ENCODE peak calls at places on chromosomes 7 and 10, in four cellular contexts. One of them, this sample, is unnamed.

GRCh38 chr7:110407706-110408105 is 683.2 kb upstream of the LRRN3 start:
- DNase-seq in H1: no peak
- DNase-seq in SK-N-SH: no peak
- DNase-seq in K562: no peak
- DNase-seq in this sample: no peak

GRCh38 chr7:127437241-127437640 is 44.7 kb upstream of the ZNF800 start:
- DNase-seq in H1: no peak
- DNase-seq in SK-N-SH: no peak
- DNase-seq in K562: no peak
- DNase-seq in this sample: no peak

GRCh38 chr7:121302214-121302745 is 26.5 kb upstream of the WNT16 start:
- DNase-seq in H1: no peak
- DNase-seq in SK-N-SH: no peak
- DNase-seq in K562: no peak
- DNase-seq in this sample: no peak

GRCh38 chr10:60142736-60143135 is 236.4 kb upstream of the CCDC6 start:
- DNase-seq in H1: no peak
- DNase-seq in SK-N-SH: no peak
- DNase-seq in K562: no peak
- DNase-seq in this sample: no peak

GRCh38 chr10:99612167-99612831 is 7.9 kb downstream of the SLC25A28 start:
- DNase-seq in H1: no peak
- DNase-seq in SK-N-SH: peak
- DNase-seq in K562: peak
- DNase-seq in this sample: peak

GRCh38 chr10:79454259-79454658 is 8.8 kb upstream of the ZCCHC24 start:
- DNase-seq in H1: no peak
- DNase-seq in SK-N-SH: no peak
- DNase-seq in K562: no peak
- DNase-seq in this sample: no peak

GRCh38 chr10:78718032-78718572 is 350.7 kb upstream of the ZMIZ1 start:
- DNase-seq in H1: no peak
- DNase-seq in SK-N-SH: no peak
- DNase-seq in K562: no peak
- DNase-seq in this sample: no peak

GRCh38 chr7:1055084-1055450 is 10.7 kb downstream of the GPR146 start:
- DNase-seq in H1: no peak
- DNase-seq in SK-N-SH: peak
- DNase-seq in K562: peak
- DNase-seq in this sample: no peak

GRCh38 chr10:8712653-8713052 is 658.2 kb downstream of the GATA3 start:
- DNase-seq in H1: no peak
- DNase-seq in SK-N-SH: peak
- DNase-seq in K562: no peak
- DNase-seq in this sample: no peak

GRCh38 chr7:42414028-42414427 is 177.0 kb upstream of the GLI3 start:
- DNase-seq in H1: no peak
- DNase-seq in SK-N-SH: no peak
- DNase-seq in K562: no peak
- DNase-seq in this sample: no peak

GRCh38 chr7:42409296-42409695 is 172.3 kb upstream of the GLI3 start:
- DNase-seq in H1: no peak
- DNase-seq in SK-N-SH: no peak
- DNase-seq in K562: no peak
- DNase-seq in this sample: no peak

GRCh38 chr7:42414961-42415505 is 178.0 kb upstream of the GLI3 start:
- DNase-seq in H1: no peak
- DNase-seq in SK-N-SH: no peak
- DNase-seq in K562: no peak
- DNase-seq in this sample: no peak
- TF ChIP-seq TEAD4 in H1: no peak
- TF ChIP-seq TEAD4 in SK-N-SH: no peak
- TF ChIP-seq TEAD4 in K562: no peak
- TF ChIP-seq TEAD4 in this sample: no peak

DNA sequence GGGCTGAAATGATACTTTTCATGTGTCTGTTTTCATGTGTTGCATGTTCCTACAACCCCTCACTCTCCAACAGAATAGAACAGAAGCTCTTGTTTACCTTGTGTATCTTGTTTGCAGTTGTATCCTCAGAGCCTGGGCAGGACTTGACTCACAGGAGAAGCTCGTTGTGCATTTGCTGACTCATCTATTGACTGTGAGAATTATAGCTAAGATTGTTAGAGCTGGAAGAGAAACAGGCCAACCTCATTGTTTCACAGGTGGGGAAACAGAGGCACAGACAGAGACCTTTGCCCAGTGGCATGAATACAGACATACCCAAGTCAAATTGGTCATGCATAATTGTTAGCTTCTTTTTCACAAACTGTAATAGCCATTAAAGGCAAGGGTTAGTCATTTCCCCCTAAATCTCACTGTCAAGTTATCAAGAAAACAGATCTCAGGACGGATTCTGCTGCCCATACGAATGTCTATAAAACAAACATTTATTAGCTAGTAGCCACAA is 4.6 kb upstream of the TSPAN15 start:
- DNase-seq in H1: no peak
- DNase-seq in SK-N-SH: no peak
- DNase-seq in K562: peak
- DNase-seq in this sample: no peak
- TF ChIP-seq TEAD4 in H1: no peak
- TF ChIP-seq TEAD4 in SK-N-SH: peak
- TF ChIP-seq TEAD4 in K562: no peak
- TF ChIP-seq TEAD4 in this sample: no peak

GRCh38 chr7:5420841-5421625 is 2.6 kb downstream of the TNRC18 start:
- DNase-seq in H1: peak
- DNase-seq in SK-N-SH: peak
- DNase-seq in K562: peak
- DNase-seq in this sample: no peak

GRCh38 chr7:5421626-5422323 is 1.9 kb downstream of the TNRC18 start:
- DNase-seq in H1: no peak
- DNase-seq in SK-N-SH: peak
- DNase-seq in K562: peak
- DNase-seq in this sample: no peak

GRCh38 chr7:5419523-5420107 is 4.0 kb downstream of the TNRC18 start:
- DNase-seq in H1: peak
- DNase-seq in SK-N-SH: no peak
- DNase-seq in K562: no peak
- DNase-seq in this sample: peak

GRCh38 chr7:5422324-5423271 is 1.0 kb downstream of the TNRC18 start:
- DNase-seq in H1: peak
- DNase-seq in SK-N-SH: peak
- DNase-seq in K562: peak
- DNase-seq in this sample: no peak

DNA sequence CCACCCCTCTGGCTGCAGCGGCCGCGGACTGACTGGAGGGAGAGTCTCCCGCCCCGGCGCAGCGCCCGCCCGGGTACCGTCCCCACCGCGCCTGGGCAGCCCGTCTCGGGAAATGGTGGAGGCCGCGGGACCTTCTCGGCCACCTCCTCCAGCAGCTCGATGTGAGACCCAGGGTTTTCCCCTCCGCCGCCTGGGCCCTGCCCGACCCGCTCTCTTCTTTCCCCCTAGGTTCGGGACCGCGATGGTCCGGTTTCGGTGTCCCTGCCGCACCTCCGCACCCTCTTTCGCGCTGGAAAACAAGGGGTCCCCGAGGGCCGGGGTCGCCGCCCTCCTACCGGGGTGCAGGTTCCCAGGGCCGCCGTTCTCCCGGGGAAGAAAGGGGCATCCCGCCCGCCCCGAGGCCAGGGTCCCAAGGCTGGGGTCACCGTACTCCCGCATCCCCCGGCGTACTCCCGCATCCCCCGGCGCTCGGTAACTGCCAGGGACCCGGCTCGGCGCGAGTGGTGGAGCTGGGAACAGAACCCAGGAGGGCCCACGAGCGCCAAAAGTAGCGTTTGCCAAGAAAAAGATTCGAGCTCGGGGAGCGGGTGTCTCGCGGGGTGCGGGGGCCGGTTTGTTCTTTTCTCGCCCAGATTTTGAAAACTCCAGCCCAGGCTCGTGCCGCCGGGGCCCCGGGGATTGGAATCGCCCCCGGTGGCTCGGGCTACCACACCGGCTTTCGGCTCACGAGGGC is 3.4 kb downstream of the TNRC18 start:
- DNase-seq in H1: no peak
- DNase-seq in SK-N-SH: peak
- DNase-seq in K562: no peak
- DNase-seq in this sample: peak
- TF ChIP-seq TEAD4 in H1: no peak
- TF ChIP-seq TEAD4 in SK-N-SH: no peak
- TF ChIP-seq TEAD4 in K562: no peak
- TF ChIP-seq TEAD4 in this sample: no peak

DNA sequence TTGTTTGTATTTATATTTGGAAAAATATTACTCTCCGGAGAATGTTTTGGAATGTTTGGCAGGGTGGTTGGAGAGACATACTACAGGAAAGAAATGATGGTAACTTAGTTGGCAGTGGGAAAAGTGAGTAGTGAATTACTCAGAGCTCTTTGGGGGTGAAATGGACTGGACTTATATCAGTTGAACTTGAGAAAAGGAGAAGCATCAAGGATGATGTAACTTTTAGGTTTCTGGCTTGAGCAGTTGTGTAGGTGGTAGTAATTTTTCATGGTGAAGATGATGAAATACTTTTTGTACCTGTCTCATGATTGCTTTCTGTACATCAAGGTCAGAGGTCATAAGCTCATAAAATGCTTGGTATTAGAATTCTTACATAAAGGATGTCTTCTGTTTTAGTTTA is 617.2 kb downstream of the AUTS2 start:
- DNase-seq in H1: no peak
- DNase-seq in SK-N-SH: no peak
- DNase-seq in K562: no peak
- DNase-seq in this sample: no peak
- TF ChIP-seq TEAD4 in H1: no peak
- TF ChIP-seq TEAD4 in SK-N-SH: no peak
- TF ChIP-seq TEAD4 in K562: no peak
- TF ChIP-seq TEAD4 in this sample: no peak

GRCh38 chr7:130950741-130951140 is 216.7 kb upstream of the KLF14 start:
- DNase-seq in H1: no peak
- DNase-seq in SK-N-SH: no peak
- DNase-seq in K562: no peak
- DNase-seq in this sample: no peak

GRCh38 chr7:130947792-130948580 is 214.0 kb upstream of the KLF14 start:
- DNase-seq in H1: no peak
- DNase-seq in SK-N-SH: no peak
- DNase-seq in K562: no peak
- DNase-seq in this sample: no peak

GRCh38 chr7:130950054-130950453 is 216.0 kb upstream of the KLF14 start:
- DNase-seq in H1: no peak
- DNase-seq in SK-N-SH: no peak
- DNase-seq in K562: no peak
- DNase-seq in this sample: no peak

GRCh38 chr7:130948913-130949312 is 214.9 kb upstream of the KLF14 start:
- DNase-seq in H1: no peak
- DNase-seq in SK-N-SH: no peak
- DNase-seq in K562: no peak
- DNase-seq in this sample: no peak

GRCh38 chr7:130949550-130949949 is 215.5 kb upstream of the KLF14 start:
- DNase-seq in H1: no peak
- DNase-seq in SK-N-SH: no peak
- DNase-seq in K562: no peak
- DNase-seq in this sample: no peak
- TF ChIP-seq TEAD4 in H1: no peak
- TF ChIP-seq TEAD4 in SK-N-SH: no peak
- TF ChIP-seq TEAD4 in K562: no peak
- TF ChIP-seq TEAD4 in this sample: no peak

This sample was measured in WTC11.